ENCODE peak calls at places on chromosomes 6 and 20, in seven cellular contexts. G is heart left ventricle, T is HTR-8/SVneo, Y is AG04450, K is ureter, I is NCI-H69, D is adipocyte. Q is an unnamed sample.

GRCh38 chr20:40307937-40308478 is 381.0 kb downstream of the MAFB start:
- DNase-seq in D (no peak), I (no peak), G (no peak), Y (no peak), T (no peak), K (no peak), Q (no peak)

GRCh38 chr6:81787313-81788068 is 35.0 kb upstream of the TENT5A start:
- DNase-seq in D (peak), G (no peak), T (no peak), I (no peak), Y (no peak), K (no peak), Q (no peak)

GRCh38 chr6:43972915-43973304 is 154.3 kb downstream of the MRPL14 start:
- DNase-seq in Y (peak), T (no peak), K (peak), I (no peak), G (peak), D (peak), Q (no peak)

GRCh38 chr6:118391086-118391485 is 157.0 kb upstream of the PLN start:
- DNase-seq in T (no peak), D (peak), K (no peak), Y (no peak), G (no peak), I (no peak), Q (no peak)

GRCh38 chr20:64050261-64051032 is 1.0 kb upstream of the SOX18 start:
- DNase-seq in D (no peak), G (peak), K (no peak), T (no peak), Y (no peak), I (no peak), Q (no peak)

GRCh38 chr20:46151936-46152335 is 33.8 kb downstream of the CD40 start:
- DNase-seq in D (no peak), T (peak), I (no peak), K (no peak), Y (no peak), G (no peak), Q (no peak)

GRCh38 chr6:156883497-156884252 is 106.5 kb downstream of the ARID1B start:
- DNase-seq in Y (no peak), K (peak), G (no peak), I (peak), T (no peak), D (no peak), Q (no peak)

GRCh38 chr6:7201732-7202541 is 94.2 kb downstream of the RREB1 start:
- DNase-seq in T (no peak), G (peak), Y (no peak), D (no peak), K (no peak), I (no peak), Q (no peak)

GRCh38 chr20:2742934-2743559 is 50.5 kb downstream of the EBF4 start:
- DNase-seq in I (peak), D (peak), G (no peak), T (peak), K (no peak), Y (peak), Q (peak)

GRCh38 chr6:33709605-33710295 is 1.8 kb downstream of the UQCC2 start:
- DNase-seq in I (no peak), Y (no peak), D (no peak), K (no peak), G (peak), T (no peak), Q (no peak)

GRCh38 chr6:56954389-56955170 is at the start of gene BEND6:
- DNase-seq in K (peak), D (peak), I (peak), G (peak), T (peak), Y (peak), Q (no peak)

GRCh38 chr6:167056370-167056769 is 57.2 kb downstream of the CEP43 start:
- DNase-seq in K (no peak), T (no peak), G (no peak), I (no peak), D (no peak), Y (no peak), Q (no peak)

GRCh38 chr6:13048113-13048512 is 280.2 kb downstream of the TBC1D7 start:
- DNase-seq in D (no peak), I (no peak), K (no peak), T (no peak), G (no peak), Y (no peak), Q (no peak)

GRCh38 chr6:26195924-26196845 is 109.0 kb downstream of the HFE start:
- DNase-seq in G (no peak), D (peak), T (no peak), I (peak), K (peak), Y (no peak), Q (no peak)

GRCh38 chr6:10510592-10511367 is 10.4 kb upstream of the GCNT2 start:
- DNase-seq in G (peak), T (peak), I (peak), K (peak), D (peak), Y (no peak), Q (peak)

GRCh38 chr6:43669922-43670622 is 17.5 kb downstream of the MRPS18A start:
- DNase-seq in K (peak), I (no peak), Y (no peak), T (no peak), D (no peak), G (no peak), Q (no peak)

GRCh38 chr20:61493798-61494305 is 241.8 kb downstream of the CDH4 start:
- DNase-seq in Y (no peak), T (no peak), D (no peak), I (no peak), G (no peak), K (no peak), Q (no peak)

GRCh38 chr6:56437171-56437900 is 190.0 kb upstream of the COL21A1 start:
- DNase-seq in D (no peak), G (no peak), Y (no peak), T (no peak), K (no peak), I (peak), Q (no peak)

GRCh38 chr6:118632359-118632758 is 19.0 kb downstream of the CEP85L start:
- DNase-seq in K (no peak), I (no peak), Y (no peak), D (no peak), T (no peak), G (no peak), Q (no peak)

Q was measured in HCT116.